ENCODE peak calls at places on chromosome 21, in seven cellular contexts. K is uterus, J is pancreas, E is Peyer's patch, W is HCT116, I is heart left ventricle, T is right atrium auricular region. Y is an unnamed sample. For H3K36me3, the result is how much of the 10 kb centered on the place peaks cover.

GRCh38 chr21:33121715-33122475 is 52.0 kb downstream of the OLIG1 start:
- DNase-seq in K (no peak), J (no peak), E (no peak), W (peak), I (no peak), T (no peak), Y (peak)

GRCh38 chr21:14762734-14763694 is 216.9 kb upstream of the SAMSN1 start:
- DNase-seq in K (no peak), J (no peak), E (no peak), W (no peak), I (no peak), T (no peak), Y (no peak)

GRCh38 chr21:29078884-29079765 is 5.7 kb upstream of the CCT8 start:
- DNase-seq in K (no peak), J (no peak), E (no peak), W (no peak), I (no peak), T (no peak), Y (no peak)

GRCh38 chr21:24014381-24014780 is 1592.9 kb downstream of the MRPL39 start:
- DNase-seq in K (no peak), J (no peak), E (no peak), W (no peak), I (no peak), T (no peak), Y (no peak)

GRCh38 chr21:28644762-28645161 is 347.9 kb downstream of the LTN1 start:
- DNase-seq in K (no peak), J (no peak), E (no peak), W (no peak), I (no peak), T (no peak), Y (no peak)

GRCh38 chr21:33042812-33043211 is 17.1 kb downstream of the OLIG2 start:
- DNase-seq in K (no peak), J (no peak), E (no peak), W (peak), I (no peak), T (no peak), Y (no peak)

GRCh38 chr21:38434913-38435533 is 63.3 kb downstream of the ERG start:
- DNase-seq in K (no peak), J (no peak), E (no peak), W (no peak), I (no peak), T (peak), Y (no peak)

GRCh38 chr21:31520506-31521163 is 138.9 kb upstream of the SOD1 start:
- DNase-seq in K (no peak), J (no peak), E (no peak), W (no peak), I (no peak), T (no peak), Y (no peak)

GRCh38 chr21:30194701-30195299 is 21.1 kb downstream of the CLDN8 start:
- DNase-seq in K (no peak), J (no peak), E (no peak), W (no peak), I (no peak), T (no peak), Y (peak)

GRCh38 chr21:27825035-27825434 is 858.1 kb upstream of the ADAMTS5 start:
- DNase-seq in K (no peak), J (no peak), E (no peak), W (no peak), I (no peak), T (no peak), Y (peak)

GRCh38 chr21:14384453-14384852 is 1.5 kb upstream of the HSPA13 start:
- DNase-seq in K (no peak), J (no peak), E (no peak), W (no peak), I (no peak), T (no peak), Y (no peak)

GRCh38 chr21:45548711-45549491 is 6.7 kb upstream of the SLC19A1 start:
- DNase-seq in K (no peak), J (peak), E (peak), W (no peak), I (no peak), T (no peak), Y (peak)

GRCh38 chr21:40386301-40386911 is 460.6 kb downstream of the DSCAM start:
- DNase-seq in K (no peak), J (peak), E (peak), W (no peak), I (peak), T (peak), Y (peak)

GRCh38 chr21:28324690-28325089 is 668.0 kb downstream of the LTN1 start:
- DNase-seq in K (no peak), J (no peak), E (no peak), W (no peak), I (no peak), T (no peak), Y (no peak)

GRCh38 chr21:38959686-38960049 is 153.9 kb downstream of the ETS2 start:
- DNase-seq in K (peak), J (no peak), E (peak), W (no peak), I (no peak), T (no peak), Y (no peak)

GRCh38 chr21:26850116-26850643 is 5.0 kb upstream of the ADAMTS1 start:
- DNase-seq in K (no peak), J (no peak), E (no peak), W (peak), I (no peak), T (no peak), Y (no peak)

GRCh38 chr21:31216206-31216605 is 127.9 kb downstream of the TIAM1 start:
- DNase-seq in K (no peak), J (no peak), E (no peak), W (no peak), I (no peak), T (no peak), Y (no peak)

DNA sequence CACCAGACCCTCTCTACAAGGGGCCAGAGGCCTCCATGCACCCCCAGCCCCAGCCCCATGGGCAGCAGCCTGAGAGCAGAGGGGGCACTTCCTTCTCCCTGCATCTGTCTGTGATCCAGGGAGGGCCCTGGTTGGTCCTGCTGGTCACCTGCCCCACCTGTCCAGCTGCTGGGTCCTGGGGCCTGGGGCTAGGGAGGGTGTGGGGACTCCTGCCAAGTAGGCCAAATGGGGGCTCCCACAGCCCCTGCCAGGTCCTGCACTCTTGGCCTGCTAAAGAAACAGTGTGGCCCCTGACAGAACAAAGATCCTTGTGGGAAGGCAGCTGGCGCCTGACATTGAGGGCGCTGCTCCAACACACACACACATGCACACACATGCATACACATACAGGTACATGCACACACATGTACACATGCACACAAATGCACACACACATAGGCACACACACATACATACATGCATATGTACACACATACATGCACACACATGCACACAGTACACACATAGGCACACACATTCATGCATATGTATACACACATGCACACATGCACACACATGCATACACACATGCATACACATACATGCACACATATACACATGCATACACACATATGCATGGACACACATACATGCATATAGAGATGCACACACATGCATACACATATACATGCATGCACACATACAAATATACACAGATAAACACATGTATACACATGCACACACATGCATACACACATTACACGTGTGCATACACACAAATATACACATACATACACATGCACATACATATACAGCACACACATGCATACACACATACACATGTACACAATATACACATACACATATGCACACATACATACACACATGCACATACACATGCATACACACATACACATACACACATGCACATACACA is 49.9 kb downstream of the TRPM2 start:
- DNase-seq in K (no peak), J (no peak), E (no peak), W (no peak), I (no peak), T (no peak), Y (no peak)
- H3K36me3 ChIP-seq in K (under half), J (under half), E (under half), W (under half), I (under half), T (under half), Y (under half)

DNA sequence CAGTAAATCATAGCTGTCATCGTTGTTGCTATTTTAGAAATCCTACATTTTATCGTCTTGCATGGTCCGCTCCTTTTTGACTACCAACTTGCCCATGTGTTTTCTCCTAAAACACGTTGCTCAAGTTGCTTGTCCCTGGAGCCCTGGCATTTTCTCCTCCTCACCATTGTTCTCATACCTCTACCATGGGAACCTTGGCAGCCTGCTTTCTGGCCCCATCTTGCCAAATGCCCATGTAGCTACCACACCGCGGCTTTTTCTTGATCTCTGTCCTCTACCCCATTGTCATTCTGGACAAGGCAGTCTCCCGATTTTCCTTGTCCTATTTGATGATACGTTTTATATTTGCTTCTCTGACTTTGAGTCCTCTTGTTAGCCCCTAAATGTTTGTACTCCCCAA is 50.2 kb downstream of the MRPS6 start:
- DNase-seq in K (no peak), J (no peak), E (no peak), W (no peak), I (no peak), T (no peak), Y (no peak)
- TF ChIP-seq CTCF in K (no peak), J (no peak), E (no peak), W (no peak), I (no peak), T (no peak), Y (no peak)

GRCh38 chr21:43758132-43758619 is 17.9 kb downstream of the CSTB start:
- DNase-seq in K (peak), J (no peak), E (no peak), W (no peak), I (no peak), T (peak), Y (no peak)
- H3K36me3 ChIP-seq in K (under half), J (under half), E (half or more), W (half or more), I (under half), T (half or more), Y (under half)

DNA sequence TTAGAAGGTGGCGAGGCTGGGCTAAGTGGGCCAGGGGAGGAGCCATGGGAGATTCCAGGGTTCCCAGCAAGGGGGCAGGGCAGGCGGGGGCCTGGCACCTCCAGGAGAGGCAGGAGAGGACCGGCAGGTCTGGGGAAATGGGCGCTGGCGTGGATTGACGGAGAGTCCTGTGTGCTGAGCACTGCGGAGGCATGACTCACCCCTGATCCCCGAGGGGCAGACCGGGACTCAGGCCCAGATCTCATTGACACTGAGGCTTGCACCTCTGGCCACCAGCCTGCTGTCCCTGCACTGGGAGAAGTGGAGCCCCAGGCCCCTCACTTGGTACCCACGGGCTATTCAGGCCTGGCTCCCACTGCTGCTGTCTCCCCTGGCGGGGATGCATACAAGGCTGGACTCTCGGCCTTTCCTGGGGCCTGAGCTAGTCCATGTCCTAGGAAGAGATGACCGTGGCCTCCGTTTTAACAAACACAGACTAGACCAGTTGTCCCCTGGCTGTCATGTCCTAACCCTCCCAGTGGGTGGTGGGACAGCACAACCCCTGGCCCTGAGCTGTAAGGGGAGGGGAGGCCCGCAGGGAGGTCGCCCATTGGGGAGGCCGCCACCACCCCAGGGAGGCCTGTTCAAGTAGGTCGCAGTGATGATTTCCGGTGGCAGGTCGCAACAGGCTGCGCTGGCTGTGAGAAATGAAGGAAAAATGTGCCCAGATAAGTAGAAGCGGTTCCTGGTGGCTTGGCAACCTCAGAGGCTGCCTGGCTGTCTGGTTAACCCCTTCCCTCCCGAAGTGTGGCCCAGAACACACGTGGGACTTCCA is 39.7 kb downstream of the RIPK4 start:
- DNase-seq in K (peak), J (peak), E (peak), W (peak), I (peak), T (peak), Y (no peak)
- TF ChIP-seq CTCF in K (no peak), J (no peak), E (no peak), W (no peak), I (no peak), T (no peak), Y (peak)

DNA sequence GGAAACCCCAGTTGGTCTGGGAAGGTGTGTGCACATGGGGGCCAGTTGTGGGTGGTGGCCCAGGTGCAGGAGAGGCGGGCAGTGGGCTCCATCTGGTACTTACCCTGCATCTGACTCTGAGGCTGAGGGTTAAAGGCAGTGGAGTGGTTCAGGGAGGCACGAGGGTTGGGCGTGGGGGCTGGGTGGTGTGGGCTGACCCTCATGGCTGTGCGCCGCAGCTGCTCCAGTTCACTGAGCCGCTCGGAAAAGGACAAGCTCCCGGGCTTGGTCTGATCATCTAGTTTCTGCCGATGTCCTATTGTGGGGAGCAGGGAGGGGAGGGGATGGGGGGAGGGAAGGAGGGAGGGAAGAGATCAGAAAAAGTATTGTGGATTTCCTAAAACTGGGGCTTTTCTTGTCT is 165.5 kb downstream of the CLIC6 start:
- DNase-seq in K (no peak), J (no peak), E (no peak), W (no peak), I (no peak), T (no peak), Y (no peak)
- H3K36me3 ChIP-seq in K (under half), J (under half), E (under half), W (under half), I (under half), T (under half), Y (under half)

GRCh38 chr21:35509004-35509704 is 460.1 kb upstream of the RUNX1 start:
- DNase-seq in K (no peak), J (no peak), E (no peak), W (no peak), I (no peak), T (no peak), Y (no peak)

GRCh38 chr21:35510294-35510693 is 461.2 kb upstream of the RUNX1 start:
- DNase-seq in K (no peak), J (no peak), E (no peak), W (no peak), I (no peak), T (no peak), Y (no peak)

GRCh38 chr21:35506352-35506751 is 457.2 kb upstream of the RUNX1 start:
- DNase-seq in K (no peak), J (no peak), E (no peak), W (no peak), I (no peak), T (no peak), Y (no peak)

GRCh38 chr21:35511298-35512162 is 462.4 kb upstream of the RUNX1 start:
- DNase-seq in K (no peak), J (no peak), E (no peak), W (no peak), I (no peak), T (no peak), Y (no peak)

GRCh38 chr21:35508389-35508888 is 459.3 kb upstream of the RUNX1 start:
- DNase-seq in K (peak), J (no peak), E (no peak), W (peak), I (peak), T (peak), Y (peak)
- TF ChIP-seq CTCF in K (no peak), J (no peak), E (no peak), W (peak), I (peak), T (peak), Y (peak)

DNA sequence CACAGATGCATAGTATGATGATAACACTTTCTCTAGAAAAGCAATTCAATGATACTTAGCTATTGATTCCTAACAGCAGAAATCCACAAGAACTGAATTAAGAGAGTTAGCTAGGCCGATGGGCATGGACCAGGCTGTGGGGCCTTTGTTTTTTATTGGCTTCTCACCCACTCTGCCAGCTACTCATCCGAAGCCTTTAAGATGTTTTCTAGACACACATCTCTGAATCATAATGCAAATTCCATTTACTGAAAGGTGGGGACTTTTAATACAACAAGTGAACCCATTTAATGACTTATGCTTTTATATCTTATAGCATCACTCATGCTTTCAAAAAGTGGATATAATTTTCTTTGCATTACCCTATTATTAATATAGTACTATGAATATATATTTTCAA is 170.2 kb downstream of the RUNX1 start:
- DNase-seq in K (no peak), J (no peak), E (no peak), W (no peak), I (no peak), T (peak), Y (no peak)
- H3K36me3 ChIP-seq in K (under half), J (under half), E (under half), W (under half), I (under half), T (under half), Y (under half)